ENCODE peak calls at places on chromosomes 11 and 22, in five cellular contexts. D is fibroblast of the aortic adventitia, W is HFF-Myc, K is body of pancreas, I is NB4. R is an unnamed sample.

GRCh38 chr11:460331-461199 is 10.5 kb downstream of the PTDSS2 start:
- DNase-seq in D (peak; percentile 91), W (no peak), K (no peak), I (no peak), R (peak; percentile 24)

GRCh38 chr22:37973271-37974170 is 10.8 kb downstream of the SOX10 start:
- DNase-seq in D (no peak), W (no peak), K (no peak), I (no peak), R (no peak)

GRCh38 chr11:40354121-40354520 is 1105.3 kb downstream of the LRRC4C start:
- DNase-seq in D (no peak), W (no peak), K (no peak), I (no peak), R (no peak)

GRCh38 chr22:43389227-43389836 is 22.5 kb upstream of the MPPED1 start:
- DNase-seq in D (no peak), W (no peak), K (no peak), I (no peak), R (no peak)

GRCh38 chr11:43486141-43486540 is 127.4 kb downstream of the TTC17 start:
- DNase-seq in D (no peak), W (no peak), K (no peak), I (no peak), R (no peak)

GRCh38 chr11:35083181-35084061 is 55.5 kb upstream of the CD44 start:
- DNase-seq in D (peak; percentile 99), W (peak; percentile 100), K (peak; percentile 51), I (peak; percentile 85), R (peak; percentile 53)

GRCh38 chr22:42074846-42075245 is 798 bp downstream of the PHETA2 start:
- DNase-seq in D (no peak), W (no peak), K (no peak), I (no peak), R (no peak)

GRCh38 chr11:12143461-12144258 is 33.3 kb downstream of the MICAL2 start:
- DNase-seq in D (peak; percentile 68), W (no peak), K (no peak), I (no peak), R (no peak)

GRCh38 chr11:26350002-26350401 is 18.1 kb downstream of the ANO3 start:
- DNase-seq in D (no peak), W (no peak), K (no peak), I (no peak), R (no peak)

GRCh38 chr11:10580625-10581024 is 12.2 kb upstream of the LYVE1 start:
- DNase-seq in D (no peak), W (no peak), K (no peak), I (no peak), R (no peak)

GRCh38 chr22:39959640-39960447 is at the start of gene TMA7B:
- DNase-seq in D (peak; percentile 33), W (peak; percentile 31), K (no peak), I (peak; percentile 71), R (no peak)

GRCh38 chr11:133955945-133956421 is 785 bp downstream of the IGSF9B start:
- DNase-seq in D (no peak), W (no peak), K (no peak), I (no peak), R (no peak)

GRCh38 chr11:26248661-26249060 is 83.3 kb upstream of the ANO3 start:
- DNase-seq in D (no peak), W (no peak), K (no peak), I (no peak), R (no peak)

GRCh38 chr11:48006301-48006992 is 26.1 kb downstream of the PTPRJ start:
- DNase-seq in D (peak; percentile 85), W (no peak), K (no peak), I (no peak), R (no peak)

GRCh38 chr11:91998466-91998865 is 226.2 kb upstream of the FAT3 start:
- DNase-seq in D (no peak), W (no peak), K (no peak), I (no peak), R (no peak)

GRCh38 chr22:48553694-48554308 is 1273.9 kb downstream of the BRD1 start:
- DNase-seq in D (no peak), W (no peak), K (no peak), I (no peak), R (no peak)

GRCh38 chr11:69293819-69294505 is at the start of gene MYEOV:
- DNase-seq in D (no peak), W (no peak), K (peak; percentile 32), I (peak; percentile 74), R (no peak)

GRCh38 chr11:71364176-71364671 is 84.0 kb downstream of the DHCR7 start:
- DNase-seq in D (no peak), W (no peak), K (peak; percentile 19), I (no peak), R (no peak)

GRCh38 chr11:39651857-39652461 is 1807.5 kb downstream of the LRRC4C start:
- DNase-seq in D (no peak), W (no peak), K (no peak), I (no peak), R (no peak)

GRCh38 chr11:100687630-100688395 is 725 bp downstream of the ARHGAP42 start:
- DNase-seq in D (peak; percentile 86), W (peak; percentile 52), K (peak; percentile 49), I (peak; percentile 25), R (peak; percentile 59)

GRCh38 chr11:65181569-65182257 is at the start of gene CAPN1:
- DNase-seq in D (peak; percentile 91), W (peak; percentile 50), K (peak; percentile 89), I (peak; percentile 97), R (no peak)

GRCh38 chr22:40665312-40665711 is 14.0 kb upstream of the MCHR1 start:
- DNase-seq in D (peak; percentile 94), W (no peak), K (no peak), I (no peak), R (no peak)

GRCh38 chr11:110715541-110715940 is 3.3 kb upstream of the ARHGAP20 start:
- DNase-seq in D (peak; percentile 95), W (no peak), K (no peak), I (no peak), R (no peak)

GRCh38 chr11:33721291-33721840 is 14.9 kb downstream of the CD59 start:
- DNase-seq in D (no peak), W (no peak), K (no peak), I (no peak), R (no peak)

GRCh38 chr11:110830344-110831141 is 118.3 kb upstream of the ARHGAP20 start:
- DNase-seq in D (peak; percentile 64), W (no peak), K (no peak), I (no peak), R (no peak)

GRCh38 chr22:26777402-26777801 is 120.0 kb downstream of the MIAT start:
- DNase-seq in D (peak; percentile 60), W (no peak), K (no peak), I (no peak), R (no peak)

GRCh38 chr11:70333206-70333605 is 62.7 kb downstream of the PPFIA1 start:
- DNase-seq in D (no peak), W (no peak), K (no peak), I (no peak), R (no peak)

DNA sequence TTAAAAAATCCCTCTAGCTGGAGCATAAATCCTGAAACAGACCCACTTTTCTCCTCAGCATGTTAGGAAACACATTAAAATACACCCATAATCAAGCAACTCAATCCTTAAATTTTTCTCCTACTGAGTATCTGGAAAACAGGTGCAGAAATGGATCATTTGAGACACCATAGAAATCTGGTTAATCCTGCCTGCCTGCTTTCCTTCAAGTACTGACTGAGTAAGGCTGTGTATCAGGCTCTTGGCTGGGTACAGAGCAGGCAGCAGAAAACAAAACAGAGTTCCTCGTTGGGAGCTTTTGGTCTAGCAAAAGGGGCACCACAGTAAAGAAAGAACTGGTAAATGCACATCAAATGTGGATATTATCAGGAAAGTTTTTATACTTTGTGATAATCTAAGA is 1.9 kb downstream of the KCNQ1OT1 start:
- DNase-seq in D (peak; percentile 22), W (no peak), K (peak; percentile 7), I (no peak), R (no peak)
- H3K4me3 ChIP-seq in D (peak overlapping the region; percentile 82), W (peak overlapping the region; percentile 56), K (no peak overlapping the region), I (peak overlapping the region; percentile 76), R (peak overlapping the region; percentile 87)

DNA sequence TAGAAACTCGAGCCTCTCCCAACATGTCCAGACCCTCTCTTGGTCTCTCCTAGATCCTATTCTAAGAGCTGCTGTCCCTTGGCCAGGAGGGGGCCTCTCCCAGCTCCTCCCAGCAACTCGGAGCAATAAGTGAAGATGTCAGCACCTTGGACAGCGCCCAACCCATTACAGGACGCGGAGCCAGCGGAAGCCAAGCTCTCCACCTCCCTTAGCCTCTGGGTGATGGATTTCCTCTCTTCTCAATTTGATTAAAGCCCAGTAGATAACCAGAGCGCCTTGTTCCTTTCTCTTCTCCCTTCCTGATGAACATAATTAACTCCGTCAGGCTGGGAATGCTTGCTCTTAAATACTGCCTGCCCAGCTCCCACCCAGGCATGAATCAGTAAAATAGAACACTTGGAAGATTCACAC is 26.2 kb upstream of the TPBGL start:
- DNase-seq in D (peak; percentile 76), W (peak; percentile 76), K (peak; percentile 87), I (peak; percentile 86), R (peak; percentile 32)
- TF ChIP-seq CTCF in D (peak; percentile 29), W (peak; percentile 56), K (no peak), I (peak; percentile 71), R (peak; percentile 68)

DNA sequence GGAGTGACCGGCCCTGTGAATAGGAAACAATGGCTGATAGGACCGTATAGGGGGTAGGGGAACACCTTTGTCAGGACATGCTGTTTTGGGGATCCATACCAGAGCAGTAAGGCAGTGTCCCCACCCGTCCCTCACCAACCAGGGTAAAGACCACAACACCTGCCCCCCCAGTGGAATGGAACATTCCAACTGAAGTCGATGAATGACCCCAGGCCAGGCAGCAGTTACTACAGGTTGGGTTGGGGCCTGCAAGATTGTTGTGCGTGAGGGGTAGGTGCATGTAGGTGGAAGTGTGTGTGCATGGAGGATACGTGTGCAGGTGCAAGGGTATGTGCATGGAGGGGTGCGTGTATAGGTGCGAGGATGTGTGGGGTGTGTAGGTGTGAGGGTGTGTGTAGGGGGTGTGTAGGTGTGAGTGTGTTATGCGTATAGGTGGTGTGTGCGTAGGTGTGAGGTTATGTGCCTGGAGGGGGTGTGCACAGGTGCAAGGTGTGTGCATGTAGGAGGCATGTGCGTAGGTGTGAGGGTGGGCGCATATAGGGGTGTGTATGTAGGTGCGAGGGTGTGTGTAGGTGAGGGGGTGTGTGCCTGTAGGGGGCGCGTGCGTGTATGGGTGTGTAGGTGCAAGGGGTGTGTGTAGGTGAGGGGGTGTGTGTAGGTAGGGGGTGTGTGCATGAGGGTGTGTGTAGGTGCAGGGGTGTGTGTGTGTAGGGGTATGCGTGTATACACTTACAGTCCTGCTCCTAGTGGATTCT is 32.9 kb downstream of the PISD start:
- DNase-seq in D (no peak), W (no peak), K (no peak), I (no peak), R (no peak)
- H3K4me3 ChIP-seq in D (peak overlapping the region; percentile 79), W (peak overlapping the region; percentile 75), K (no peak overlapping the region), I (peak overlapping the region; percentile 65), R (peak overlapping the region; percentile 80)

DNA sequence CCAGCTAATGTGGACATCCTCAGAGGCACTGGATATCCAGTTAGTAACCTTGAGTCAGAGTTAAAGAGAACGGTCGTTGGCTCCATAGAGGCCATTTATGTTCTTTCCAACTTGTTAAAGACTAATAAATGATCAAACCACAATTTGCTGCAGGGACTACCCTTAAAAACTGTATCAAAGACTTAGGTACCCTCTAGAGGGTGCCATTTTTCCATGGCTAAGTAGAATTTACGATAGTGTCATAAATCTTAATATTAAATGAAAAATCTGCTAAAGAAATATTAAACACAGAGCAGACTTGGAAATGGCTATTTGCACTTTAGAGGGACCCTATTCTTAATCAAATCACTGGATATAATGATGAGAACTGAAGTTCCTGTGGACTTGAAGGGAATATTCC is 685.2 kb upstream of the CHORDC1 start:
- DNase-seq in D (no peak), W (no peak), K (no peak), I (no peak), R (no peak)
- TF ChIP-seq CTCF in D (no peak), W (no peak), K (no peak), I (no peak), R (peak; percentile 33)